ENCODE peak calls at places on chromosomes 11 and 22, in five cellular contexts. O is NCI-H345, N is AG09319, H is NCI-H2081 treated with DMSO at 0.1 percent for 48 hours, D is sciatic nerve. Y is an unnamed sample.

GRCh38 chr22:16824718-16825687 is at the start of gene XKR3:
- DNase-seq in O (no peak), N (no peak), H (no peak), D (no peak), Y (no peak)

GRCh38 chr22:20952544-20953341 is 14.3 kb upstream of the AIFM3 start:
- DNase-seq in O (no peak), N (no peak), H (no peak), D (no peak), Y (no peak)

GRCh38 chr11:9815486-9816136 is 151.7 kb downstream of the SWAP70 start:
- DNase-seq in O (no peak), N (no peak), H (no peak), D (no peak), Y (no peak)

GRCh38 chr11:47269829-47270305 is at the start of gene MADD:
- DNase-seq in O (peak; percentile 89), N (no peak), H (peak; percentile 70), D (peak; percentile 90), Y (peak; percentile 89)

GRCh38 chr11:8086001-8086479 is 5.0 kb downstream of the TUB start:
- DNase-seq in O (peak; percentile 44), N (no peak), H (peak; percentile 56), D (no peak), Y (no peak)

GRCh38 chr11:1082728-1083620 is 8.3 kb downstream of the MUC2 start:
- DNase-seq in O (no peak), N (no peak), H (no peak), D (peak; percentile 53), Y (peak; percentile 7)

GRCh38 chr11:70089631-70090030 is 11.5 kb downstream of the ANO1 start:
- DNase-seq in O (no peak), N (no peak), H (no peak), D (no peak), Y (no peak)

GRCh38 chr11:63667993-63668392 is 3.2 kb downstream of the ATL3 start:
- DNase-seq in O (no peak), N (peak; percentile 76), H (no peak), D (no peak), Y (no peak)

GRCh38 chr11:47667555-47667954 is 25.2 kb upstream of the MTCH2 start:
- DNase-seq in O (no peak), N (no peak), H (no peak), D (no peak), Y (no peak)

GRCh38 chr11:829116-829945 is 1.6 kb downstream of the CRACR2B start:
- DNase-seq in O (no peak), N (no peak), H (no peak), D (no peak), Y (peak; percentile 56)

GRCh38 chr11:120030411-120030810 is 107.5 kb downstream of the TRIM29 start:
- DNase-seq in O (no peak), N (no peak), H (no peak), D (no peak), Y (no peak)

GRCh38 chr11:16804104-16804947 is 65.9 kb downstream of the C11orf58 start:
- DNase-seq in O (no peak), N (no peak), H (no peak), D (no peak), Y (no peak)